ENCODE peak calls at places on chromosome 19, in ten cellular contexts. U is cardiac fibroblast, Z is AG04450, X is spleen, J is GM10248, C is epithelial cell of esophagus, F is HL-60, M is Peyer's patch, I is neural crest cell, L is AG09319. O is an unnamed sample.

GRCh38 chr19:42386974-42387707 is 3.0 kb downstream of the CNFN start:
- DNase-seq in J (peak; percentile 79), Z (no peak), L (peak; percentile 3), M (peak; percentile 86), X (peak; percentile 91), C (peak; percentile 76), U (peak; percentile 55), I (peak; percentile 64), F (peak; percentile 49), O (peak; percentile 29)

GRCh38 chr19:45955905-45956608 is 17.6 kb downstream of the NOVA2 start:
- DNase-seq in L (no peak), F (no peak), C (peak; percentile 70), I (peak; percentile 43), J (no peak), Z (no peak), U (peak; percentile 79), M (no peak), X (peak; percentile 84), O (peak; percentile 64)

GRCh38 chr19:10471909-10472308 is 31.2 kb downstream of the KEAP1 start:
- DNase-seq in M (no peak), C (peak; percentile 68), Z (no peak), I (no peak), F (no peak), X (no peak), L (no peak), U (peak; percentile 71), J (no peak), O (peak; percentile 43)

GRCh38 chr19:8363803-8364771 is at the start of gene ANGPTL4:
- DNase-seq in U (peak; percentile 92), M (peak; percentile 85), F (no peak), C (peak; percentile 80), J (peak; percentile 62), I (peak; percentile 27), Z (no peak), L (peak; percentile 46), X (peak; percentile 69), O (peak; percentile 74)

GRCh38 chr19:19602136-19602712 is 16.3 kb downstream of the PBX4 start:
- DNase-seq in L (no peak), X (no peak), Z (no peak), M (no peak), J (no peak), C (peak; percentile 54), U (no peak), I (no peak), F (no peak), O (no peak)

GRCh38 chr19:41811036-41811435 is 14.6 kb downstream of the CEACAM3 start:
- DNase-seq in C (no peak), J (peak; percentile 25), M (no peak), U (no peak), L (no peak), I (no peak), F (peak; percentile 78), X (peak; percentile 86), Z (no peak), O (no peak)

GRCh38 chr19:38826856-38827551 is 4.6 kb downstream of the ECH1 start:
- DNase-seq in U (no peak), C (no peak), X (no peak), L (no peak), I (no peak), M (no peak), J (no peak), Z (no peak), F (no peak), O (no peak)

GRCh38 chr19:12828494-12828893 is 5.9 kb downstream of the RTBDN start:
- DNase-seq in F (no peak), X (no peak), C (peak; percentile 32), L (no peak), M (peak; percentile 81), Z (no peak), I (no peak), U (peak; percentile 57), J (peak; percentile 55), O (no peak)

DNA sequence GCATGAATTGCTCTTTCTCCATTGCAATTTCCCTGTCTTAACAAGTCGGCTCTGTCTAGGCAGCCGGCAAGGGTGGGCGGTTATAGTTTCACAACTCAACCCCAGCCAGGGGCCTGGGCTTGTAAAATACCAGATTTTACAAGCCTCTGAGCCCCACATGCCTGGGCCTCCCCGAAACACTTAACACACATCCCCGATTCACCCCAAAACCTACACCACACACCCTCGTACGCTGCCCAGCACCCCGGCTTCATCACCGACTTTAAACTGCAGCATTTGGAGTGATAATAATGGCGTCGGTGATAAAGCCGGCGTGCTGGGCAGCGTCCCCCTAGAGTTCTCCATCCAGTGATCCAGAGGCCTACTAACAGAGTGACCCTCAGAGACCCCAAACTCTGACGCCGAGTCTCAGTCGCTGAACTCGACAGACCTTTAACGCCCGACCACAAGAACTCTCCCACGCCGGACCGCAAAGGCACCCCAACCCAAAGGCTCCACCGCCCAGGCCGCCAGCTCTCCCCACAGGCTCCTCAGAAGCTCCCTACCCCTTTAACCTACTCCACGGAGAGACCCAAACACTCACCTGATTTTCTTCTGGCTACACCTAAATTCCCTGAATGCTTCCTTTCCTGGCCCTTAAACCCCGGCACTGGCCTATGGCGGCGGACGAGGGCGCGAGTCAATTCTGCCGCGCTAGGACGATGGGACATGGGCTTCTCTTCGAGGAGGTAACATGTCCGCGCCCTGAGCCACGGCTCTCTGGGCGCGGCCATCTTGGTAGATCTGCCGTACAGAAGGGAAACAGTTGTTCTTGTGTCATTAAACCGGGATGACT is at the start of gene ZNF649:
- DNase-seq in Z (peak; percentile 62), L (peak; percentile 57), M (peak; percentile 84), U (peak; percentile 90), C (peak; percentile 88), X (peak; percentile 94), F (peak; percentile 89), I (peak; percentile 78), J (peak; percentile 87), O (peak; percentile 89)
- TF ChIP-seq CTCF in Z (no peak), L (peak; percentile 12), M (no peak), U (no peak), C (no peak), X (no peak), F (no peak), I (peak; percentile 11), J (no peak), O (no peak)

DNA sequence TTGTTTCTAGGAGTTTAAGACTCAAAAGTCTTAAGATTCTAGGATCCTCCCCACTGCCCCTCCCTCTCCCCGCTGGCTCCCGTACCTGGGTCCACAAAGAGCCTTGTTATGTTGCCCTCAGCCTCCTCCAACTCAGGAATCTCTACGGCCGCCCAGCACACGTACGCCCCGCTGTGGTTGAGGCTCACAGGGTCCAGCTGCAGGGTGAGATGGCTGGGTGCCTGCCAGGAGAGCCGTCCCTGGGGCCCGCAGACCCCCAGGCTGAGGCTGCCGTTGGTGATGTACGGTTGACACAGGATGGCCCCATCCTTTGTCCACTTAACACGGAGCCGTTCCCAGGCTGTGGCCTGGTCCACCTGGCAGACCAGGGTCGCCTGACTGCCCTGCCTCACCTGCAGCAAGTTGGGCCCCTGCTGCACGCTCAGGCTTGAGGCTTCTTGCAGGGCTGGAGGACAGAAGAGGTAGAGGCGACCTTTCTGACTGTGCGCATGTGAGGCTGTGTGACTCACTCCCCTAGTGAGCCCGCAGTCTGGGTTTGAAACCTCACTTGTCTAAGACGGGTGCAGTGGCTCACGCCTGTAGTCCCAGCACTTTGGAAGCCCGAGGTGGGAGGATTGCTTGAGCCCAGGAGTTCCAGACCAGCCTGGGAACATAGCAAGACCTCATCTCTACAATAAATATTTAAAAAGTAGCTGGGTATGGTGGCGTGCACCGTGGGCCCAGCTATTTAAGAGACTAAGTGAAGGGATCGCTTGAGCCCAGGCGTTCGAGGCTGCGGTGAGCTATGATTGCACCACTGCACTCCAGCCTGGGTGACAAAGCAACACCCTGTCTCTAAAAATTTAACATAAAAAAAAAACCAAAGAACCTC is 4.1 kb downstream of the TMIGD2 start:
- DNase-seq in C (peak; percentile 39), L (no peak), M (no peak), U (no peak), I (no peak), Z (no peak), F (no peak), J (no peak), X (no peak), O (no peak)
- TF ChIP-seq CTCF in C (no peak), L (no peak), M (no peak), U (no peak), I (no peak), Z (no peak), F (no peak), J (no peak), X (no peak), O (no peak)

GRCh38 chr19:18588611-18589379 is at the start of gene REX1BD:
- DNase-seq in X (peak; percentile 98), Z (no peak), U (peak; percentile 88), M (peak; percentile 90), I (peak; percentile 83), L (no peak), J (peak; percentile 86), C (peak; percentile 75), F (peak; percentile 91), O (peak; percentile 78)

GRCh38 chr19:18587962-18588610 is 512 bp upstream of the REX1BD start:
- DNase-seq in M (no peak), J (no peak), C (no peak), I (no peak), L (no peak), U (no peak), Z (no peak), F (no peak), X (no peak), O (no peak)

GRCh38 chr19:18589380-18590272 is 1.0 kb downstream of the REX1BD start:
- DNase-seq in M (peak; percentile 84), Z (no peak), J (peak; percentile 75), X (peak; percentile 93), I (peak; percentile 62), L (no peak), U (peak; percentile 66), F (no peak), C (peak; percentile 78), O (peak; percentile 47)

GRCh38 chr19:18591735-18592385 is 3.3 kb downstream of the REX1BD start:
- DNase-seq in Z (no peak), C (no peak), I (no peak), X (no peak), J (no peak), M (no peak), U (no peak), L (peak; percentile 76), F (no peak), O (no peak)

GRCh38 chr19:18590273-18591272 is 2.0 kb downstream of the REX1BD start:
- DNase-seq in I (peak; percentile 74), M (no peak), U (peak; percentile 66), X (no peak), F (no peak), L (no peak), J (no peak), Z (no peak), C (peak; percentile 90), O (peak; percentile 69)
- TF ChIP-seq CTCF in I (peak; percentile 58), M (no peak), U (no peak), X (no peak), F (no peak), L (peak; percentile 43), J (no peak), Z (peak; percentile 27), C (peak; percentile 63), O (peak; percentile 54)

DNA sequence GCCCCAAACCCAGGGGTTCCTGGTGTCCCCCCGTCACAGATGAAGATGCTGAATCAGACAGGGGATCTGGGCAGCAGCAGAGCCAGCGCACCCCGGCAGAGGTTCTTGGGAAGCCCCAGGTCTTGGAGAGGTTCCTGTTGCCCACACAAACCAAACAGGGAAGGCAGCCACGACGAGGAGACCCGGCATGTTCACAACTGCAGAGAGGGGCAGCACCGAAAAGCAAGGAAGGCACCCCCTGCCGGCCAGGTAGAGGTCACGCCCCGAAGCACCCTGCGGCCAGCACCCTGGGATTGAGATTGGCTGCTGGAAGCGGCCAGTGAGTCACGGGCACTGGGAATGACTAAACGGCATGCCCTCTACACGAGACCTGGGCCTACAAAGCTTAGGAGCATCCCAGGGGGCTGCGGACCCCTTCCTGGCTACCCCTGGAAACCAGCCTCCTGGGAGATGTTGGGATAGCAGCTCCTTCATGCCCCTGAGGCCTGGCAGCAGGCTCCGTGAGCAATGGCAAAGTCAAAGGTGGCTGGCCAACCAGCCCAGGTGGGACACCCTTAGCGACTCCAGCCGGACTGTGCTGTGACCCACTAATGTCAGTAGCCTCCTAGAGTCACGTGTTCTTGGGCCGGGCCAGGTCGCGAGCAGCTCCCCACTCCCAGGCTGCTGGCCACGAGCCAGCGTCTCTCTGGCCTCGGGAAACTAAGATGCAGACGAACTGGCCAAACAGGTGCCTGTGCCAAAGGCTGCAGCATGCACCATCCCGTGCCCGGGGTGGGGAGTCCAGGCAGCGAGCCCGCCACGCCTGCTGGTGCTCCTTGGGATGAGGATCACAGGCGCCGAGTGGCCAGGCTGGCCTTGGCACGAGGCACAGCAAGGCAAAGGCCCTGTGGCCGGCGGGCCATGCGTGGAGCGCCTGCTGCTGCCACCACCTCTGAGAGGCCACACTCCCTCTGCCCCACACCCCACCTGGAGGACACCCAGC is 43.2 kb downstream of the MLLT1 start:
- DNase-seq in C (peak; percentile 84), L (no peak), X (peak; percentile 67), Z (no peak), J (no peak), U (no peak), I (no peak), M (peak; percentile 51), F (no peak), O (no peak)
- TF ChIP-seq CTCF in C (no peak), L (no peak), X (no peak), Z (no peak), J (no peak), U (no peak), I (no peak), M (no peak), F (no peak), O (no peak)